ENCODE peak calls at places on chromosomes 12 and 14, in four cellular contexts. G, L, E and D are unnamed samples.

GRCh38 chr12:76260390-76260748 is 87.8 kb downstream of the BBS10 start:
- DNase-seq in G (no peak), L (no peak), E (no peak), D (peak; percentile 15)

GRCh38 chr12:126860210-126860609 is 1406.8 kb upstream of the TMEM132C start:
- DNase-seq in G (no peak), L (no peak), E (no peak), D (no peak)

GRCh38 chr14:38749936-38750335 is 353.1 kb downstream of the SEC23A start:
- DNase-seq in G (no peak), L (no peak), E (no peak), D (no peak)

GRCh38 chr12:45895961-45896360 is 94.4 kb downstream of the SCAF11 start:
- DNase-seq in G (no peak), L (no peak), E (no peak), D (no peak)

GRCh38 chr12:63419119-63419518 is 249.2 kb downstream of the DPY19L2 start:
- DNase-seq in G (no peak), L (no peak), E (no peak), D (no peak)

GRCh38 chr12:78584695-78585094 is 279.9 kb upstream of the SYT1 start:
- DNase-seq in G (no peak), L (no peak), E (no peak), D (no peak)

GRCh38 chr12:71840226-71840847 is 778 bp downstream of the TBC1D15 start:
- DNase-seq in G (peak; percentile 10), L (no peak), E (peak; percentile 25), D (peak; percentile 23)

GRCh38 chr12:124240493-124240892 is 54.4 kb upstream of the RFLNA start:
- DNase-seq in G (no peak), L (no peak), E (no peak), D (no peak)

DNA sequence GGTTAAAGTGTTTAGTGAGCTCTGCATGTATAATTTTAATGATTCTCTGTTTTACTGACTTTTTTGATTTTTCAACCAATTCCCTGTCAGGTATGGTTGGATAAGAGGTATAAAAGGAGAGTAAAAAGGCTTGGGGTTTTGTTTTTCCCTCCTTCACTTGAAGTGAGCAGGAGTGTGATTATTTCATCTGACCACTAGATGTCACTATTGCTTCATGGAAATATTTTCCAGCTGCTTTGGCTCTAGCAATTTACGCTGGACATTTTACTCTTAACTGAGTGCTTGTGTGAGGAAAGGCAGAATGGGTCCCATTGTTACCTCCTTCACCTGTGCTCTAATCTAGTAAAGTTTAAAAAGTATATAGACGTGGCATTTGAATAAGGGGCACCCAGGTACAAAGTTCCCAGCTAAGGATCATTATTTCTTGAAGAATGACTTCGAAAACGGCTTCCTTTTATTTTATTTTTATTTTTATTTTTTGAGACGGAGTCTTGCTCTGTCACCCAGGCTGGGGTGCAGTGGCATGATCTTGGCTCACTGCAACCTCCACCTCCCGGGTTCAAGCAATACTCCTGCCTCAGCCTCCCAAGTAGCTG is 66.5 kb downstream of the TBC1D30 start:
- DNase-seq in G (no peak), L (peak; percentile 46), E (peak; percentile 24), D (peak; percentile 19)
- TF ChIP-seq CTCF in G (peak; percentile 83), L (peak; percentile 64), E (peak; percentile 59), D (peak; percentile 52)

GRCh38 chr12:113818278-113818677 is 147.8 kb downstream of the RBM19 start:
- DNase-seq in G (no peak), L (no peak), E (no peak), D (no peak)
- TF ChIP-seq CTCF in G (no peak), L (no peak), E (no peak), D (no peak)

DNA sequence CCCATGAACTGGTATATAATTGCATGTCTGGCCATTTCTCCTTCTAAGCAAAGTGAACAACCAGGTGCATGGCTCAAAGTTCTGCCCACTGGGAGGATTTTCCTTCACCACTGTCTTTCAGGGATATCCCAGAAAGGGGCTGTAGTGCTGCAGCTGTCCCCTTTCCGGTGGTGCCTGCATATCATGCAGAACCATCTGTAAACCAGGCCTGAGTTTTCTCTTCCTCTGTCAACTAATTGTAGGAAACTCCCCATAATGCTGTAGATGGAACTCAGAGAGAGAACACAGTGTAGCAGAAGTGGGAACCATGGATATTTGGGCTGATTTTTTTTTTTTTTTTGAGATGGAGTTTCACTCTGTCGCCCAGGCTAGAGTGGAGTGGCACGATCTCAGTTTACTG is 45.6 kb upstream of the CRY1 start:
- DNase-seq in G (no peak), L (no peak), E (no peak), D (no peak)
- TF ChIP-seq CTCF in G (no peak), L (no peak), E (no peak), D (no peak)

GRCh38 chr12:132600048-132601032 is 10.0 kb downstream of the LRCOL1 start:
- DNase-seq in G (peak; percentile 62), L (peak; percentile 81), E (no peak), D (no peak)
- TF ChIP-seq CTCF in G (peak; percentile 65), L (peak; percentile 79), E (peak; percentile 82), D (peak; percentile 85)

DNA sequence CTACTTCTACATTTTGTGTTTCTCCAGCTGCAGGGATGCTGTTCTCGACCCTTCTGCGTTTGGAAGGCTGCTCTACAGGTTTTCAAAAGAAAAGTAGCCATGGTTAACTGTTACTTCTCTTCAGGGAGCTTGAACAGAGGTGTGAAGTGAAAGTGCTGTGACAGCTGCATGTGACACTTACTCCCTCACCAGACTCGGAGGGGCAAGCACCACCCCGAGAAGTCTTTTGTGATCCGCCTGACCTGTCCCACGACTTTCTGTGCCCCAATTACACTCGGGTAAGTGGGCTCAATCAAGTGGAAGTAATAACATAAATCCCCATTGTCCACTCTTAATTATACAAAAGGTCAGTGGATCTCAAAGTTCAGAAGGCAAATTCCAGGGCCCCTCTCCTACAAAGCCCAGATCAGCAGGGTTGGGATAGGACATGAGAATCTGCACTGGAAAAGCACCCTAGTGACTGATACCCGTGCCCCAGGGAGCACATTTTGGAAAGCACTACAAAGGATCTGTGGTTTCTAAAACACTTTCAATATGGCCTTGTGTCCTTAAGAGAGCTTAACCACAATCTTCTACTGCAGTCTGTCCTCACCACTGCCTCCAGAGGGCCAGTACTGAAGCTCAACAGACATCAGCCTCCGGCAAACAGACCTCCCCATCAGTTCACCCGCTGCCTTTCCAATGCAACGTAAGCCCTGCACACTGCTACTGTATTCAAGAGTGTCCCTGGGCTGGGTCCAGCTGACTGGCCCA is 11.6 kb downstream of the FICD start:
- DNase-seq in G (no peak), L (no peak), E (no peak), D (no peak)
- TF ChIP-seq CTCF in G (no peak), L (no peak), E (peak; percentile 13), D (peak; percentile 8)

DNA sequence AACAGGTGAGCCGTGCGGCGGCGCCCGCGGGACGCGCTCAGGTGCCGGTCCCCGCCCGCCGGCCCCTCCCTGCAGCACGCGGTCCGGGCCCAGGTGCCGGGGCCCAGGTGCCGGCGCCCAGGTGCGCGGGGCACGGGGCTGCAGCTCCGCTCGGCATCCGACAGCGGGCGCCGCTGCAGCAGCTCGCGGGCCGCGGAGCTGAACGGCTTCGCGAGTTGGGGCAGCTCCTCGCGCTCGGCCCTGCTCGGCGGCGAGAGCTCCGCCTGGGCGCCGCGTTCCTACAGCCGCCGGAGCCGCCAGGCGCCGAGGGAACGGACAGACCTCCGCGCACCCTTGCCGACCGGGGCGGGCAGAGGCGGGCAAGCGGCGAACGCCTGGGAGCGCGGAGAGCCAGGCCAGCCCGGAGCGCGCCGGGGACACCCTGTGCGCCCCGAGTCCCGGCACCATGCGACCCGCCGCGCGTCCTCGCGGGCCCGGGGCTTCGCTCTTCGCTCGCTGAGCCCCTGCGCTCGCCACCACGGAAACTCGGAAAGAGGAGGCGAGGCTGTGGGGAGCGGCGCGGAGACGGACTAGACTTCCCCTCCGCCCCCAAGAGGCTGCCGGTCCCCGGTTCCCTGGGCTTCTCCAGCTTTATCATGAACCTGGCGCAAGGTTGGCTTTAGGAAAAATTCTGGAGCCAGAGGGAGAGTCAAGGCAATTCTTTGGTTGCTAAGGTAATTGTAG is at the start of gene RGS6:
- DNase-seq in G (no peak), L (peak; percentile 74), E (no peak), D (no peak)
- TF ChIP-seq CTCF in G (peak; percentile 6), L (peak; percentile 64), E (no peak), D (no peak)

GRCh38 chr14:85702191-85702590 is 172.2 kb downstream of the FLRT2 start:
- DNase-seq in G (no peak), L (no peak), E (no peak), D (no peak)
- TF ChIP-seq CTCF in G (no peak), L (no peak), E (no peak), D (no peak)

GRCh38 chr12:12153596-12153995 is 82.9 kb downstream of the BCL2L14 start:
- DNase-seq in G (no peak), L (no peak), E (no peak), D (no peak)
- TF ChIP-seq CTCF in G (no peak), L (no peak), E (no peak), D (no peak)

GRCh38 chr14:60195179-60195810 is 30.1 kb upstream of the DHRS7 start:
- DNase-seq in G (no peak), L (peak; percentile 12), E (no peak), D (no peak)
- TF ChIP-seq CTCF in G (peak; percentile 31), L (peak; percentile 63), E (no peak), D (no peak)

DNA sequence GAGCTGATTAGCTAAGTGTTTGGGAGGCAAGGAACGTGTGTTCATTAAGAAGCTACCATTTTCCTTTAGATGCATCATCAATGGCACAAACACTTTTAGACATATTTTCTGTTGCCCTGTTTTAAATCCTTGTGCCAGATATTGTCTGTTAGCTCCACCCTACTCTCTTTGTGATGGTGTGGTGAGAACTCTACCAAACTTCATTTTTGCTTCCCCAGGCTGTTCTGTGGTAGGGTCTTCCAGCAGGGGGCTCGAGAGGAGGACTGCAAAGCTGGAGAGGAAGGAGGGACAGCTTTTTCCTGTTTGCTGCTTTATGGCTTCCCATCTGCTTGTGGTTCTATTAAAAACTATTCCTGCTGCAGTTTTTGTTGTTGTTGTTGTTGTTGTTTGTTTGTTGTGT is 23.8 kb upstream of the STRAP start:
- DNase-seq in G (no peak), L (no peak), E (no peak), D (no peak)
- TF ChIP-seq CTCF in G (no peak), L (no peak), E (no peak), D (peak; percentile 2)